ENCODE peak calls at places on chromosomes 2 and 18, in six cellular contexts. E, M, G, B, X and S are unnamed samples.

GRCh38 chr2:128628206-128628605 is 309.5 kb upstream of the HS6ST1 start:
- DNase-seq in M (no peak), B (no peak), E (no peak), G (no peak), X (no peak), S (no peak)

GRCh38 chr2:186554450-186554849 is 35.4 kb upstream of the ITGAV start:
- DNase-seq in E (no peak), M (no peak), G (peak; percentile 38), X (peak; percentile 59), B (no peak), S (no peak)

GRCh38 chr2:119487434-119488244 is 36.6 kb downstream of the SCTR start:
- DNase-seq in E (no peak), B (no peak), X (no peak), G (no peak), M (no peak), S (peak; percentile 89)

GRCh38 chr2:42386684-42387083 is 25.7 kb upstream of the COX7A2L start:
- DNase-seq in E (no peak), M (no peak), G (no peak), X (no peak), B (no peak), S (no peak)

GRCh38 chr2:128949360-128949759 is 630.7 kb upstream of the HS6ST1 start:
- DNase-seq in B (no peak), E (no peak), X (peak; percentile 49), M (no peak), G (no peak), S (no peak)

GRCh38 chr2:64770781-64771334 is 117.1 kb upstream of the SERTAD2 start:
- DNase-seq in G (no peak), M (peak; percentile 97), X (peak; percentile 94), B (no peak), E (no peak), S (peak; percentile 62)

GRCh38 chr2:106885981-106886915 is at the start of gene ST6GAL2:
- DNase-seq in X (peak; percentile 30), E (no peak), B (peak; percentile 87), M (no peak), G (no peak), S (peak; percentile 48)

GRCh38 chr2:239310401-239311061 is 90.3 kb downstream of the HDAC4 start:
- DNase-seq in X (no peak), B (no peak), M (no peak), E (no peak), G (no peak), S (no peak)

GRCh38 chr2:28694364-28694763 is 57.3 kb upstream of the PPP1CB start:
- DNase-seq in B (no peak), E (no peak), X (no peak), G (no peak), M (no peak), S (no peak)

GRCh38 chr18:55458456-55459238 is 129.3 kb downstream of the TCF4 start:
- DNase-seq in X (no peak), M (no peak), E (no peak), G (no peak), B (peak; percentile 50), S (no peak)

GRCh38 chr2:121071058-121071504 is 213.9 kb downstream of the TFCP2L1 start:
- DNase-seq in B (peak; percentile 83), M (peak; percentile 31), E (no peak), X (peak; percentile 13), G (peak; percentile 34), S (peak; percentile 83)

GRCh38 chr2:213157242-213157641 is 5.8 kb upstream of the IKZF2 start:
- DNase-seq in M (peak; percentile 23), G (no peak), B (no peak), X (no peak), E (peak; percentile 59), S (no peak)

GRCh38 chr2:53641290-53641689 is 126.3 kb upstream of the CHAC2 start:
- DNase-seq in M (no peak), X (no peak), G (no peak), B (peak; percentile 64), E (no peak), S (no peak)

GRCh38 chr2:40209728-40210127 is 242.2 kb downstream of the SLC8A1 start:
- DNase-seq in E (no peak), X (no peak), M (no peak), B (no peak), G (no peak), S (no peak)

GRCh38 chr18:1505856-1506255 is 601.2 kb downstream of the ADCYAP1 start:
- DNase-seq in E (no peak), X (no peak), B (peak; percentile 10), M (no peak), G (no peak), S (no peak)

GRCh38 chr2:100160396-100160795 is 18.0 kb upstream of the AFF3 start:
- DNase-seq in M (no peak), B (no peak), X (no peak), G (no peak), E (no peak), S (no peak)

GRCh38 chr2:240227538-240228428 is 87.3 kb upstream of the OTOS start:
- DNase-seq in X (no peak), M (no peak), E (no peak), G (no peak), B (no peak), S (no peak)

GRCh38 chr2:227308784-227309183 is 16.3 kb upstream of the MFF start:
- DNase-seq in X (peak; percentile 33), B (no peak), E (peak; percentile 85), M (no peak), G (no peak), S (no peak)

GRCh38 chr18:34595673-34596072 is 114.4 kb upstream of the DTNA start:
- DNase-seq in G (peak; percentile 47), E (no peak), M (peak; percentile 41), X (peak; percentile 36), B (peak; percentile 40), S (peak; percentile 38)

GRCh38 chr2:223711596-223712326 is 109.6 kb upstream of the SCG2 start:
- DNase-seq in E (no peak), B (no peak), X (no peak), M (no peak), G (no peak), S (no peak)

GRCh38 chr2:63378589-63378988 is 209.7 kb downstream of the WDPCP start:
- DNase-seq in B (no peak), M (no peak), E (no peak), G (no peak), X (peak; percentile 17), S (no peak)

GRCh38 chr2:170224692-170225091 is 46.7 kb downstream of the MYO3B start:
- DNase-seq in E (no peak), G (no peak), B (no peak), X (no peak), M (no peak), S (peak; percentile 13)

GRCh38 chr18:70384181-70384790 is 95.4 kb downstream of the SOCS6 start:
- DNase-seq in X (peak; percentile 96), G (no peak), E (no peak), B (no peak), M (peak; percentile 87), S (peak; percentile 46)

GRCh38 chr2:214038186-214038585 is 372.7 kb upstream of the VWC2L start:
- DNase-seq in X (no peak), E (no peak), B (no peak), M (no peak), G (no peak), S (no peak)

GRCh38 chr2:185436787-185437372 is 301.7 kb upstream of the FSIP2 start:
- DNase-seq in B (no peak), G (no peak), M (no peak), X (peak; percentile 11), E (no peak), S (no peak)

GRCh38 chr18:48841381-48842258 is 109.1 kb downstream of the SMAD7 start:
- DNase-seq in E (no peak), M (peak; percentile 57), X (no peak), G (peak; percentile 61), B (no peak), S (peak; percentile 63)

GRCh38 chr2:168350380-168350779 is 103.0 kb upstream of the STK39 start:
- DNase-seq in G (peak; percentile 33), M (no peak), X (no peak), B (no peak), E (no peak), S (no peak)

GRCh38 chr2:84697895-84698294 is 181.6 kb downstream of the DNAH6 start:
- DNase-seq in X (no peak), M (no peak), E (no peak), B (no peak), G (no peak), S (no peak)

GRCh38 chr2:120715941-120716340 is 19.7 kb upstream of the GLI2 start:
- DNase-seq in X (no peak), M (no peak), E (no peak), B (no peak), G (no peak), S (no peak)

GRCh38 chr2:192090878-192091277 is 103.9 kb downstream of the TMEFF2 start:
- DNase-seq in X (no peak), B (no peak), M (no peak), G (no peak), E (no peak), S (no peak)

GRCh38 chr18:45617284-45617683 is 2.0 kb downstream of the SLC14A2 start:
- DNase-seq in G (no peak), X (peak; percentile 90), B (no peak), M (peak; percentile 81), E (no peak), S (peak; percentile 79)

GRCh38 chr2:227106845-227107759 is 56.9 kb downstream of the COL4A4 start:
- DNase-seq in G (peak; percentile 32), M (peak; percentile 71), E (peak; percentile 27), B (peak; percentile 81), X (peak; percentile 52), S (peak; percentile 78)

GRCh38 chr2:237732790-237733349 is 65.7 kb upstream of the RBM44 start:
- DNase-seq in G (peak; percentile 70), E (no peak), B (peak; percentile 36), M (no peak), X (peak; percentile 40), S (no peak)

DNA sequence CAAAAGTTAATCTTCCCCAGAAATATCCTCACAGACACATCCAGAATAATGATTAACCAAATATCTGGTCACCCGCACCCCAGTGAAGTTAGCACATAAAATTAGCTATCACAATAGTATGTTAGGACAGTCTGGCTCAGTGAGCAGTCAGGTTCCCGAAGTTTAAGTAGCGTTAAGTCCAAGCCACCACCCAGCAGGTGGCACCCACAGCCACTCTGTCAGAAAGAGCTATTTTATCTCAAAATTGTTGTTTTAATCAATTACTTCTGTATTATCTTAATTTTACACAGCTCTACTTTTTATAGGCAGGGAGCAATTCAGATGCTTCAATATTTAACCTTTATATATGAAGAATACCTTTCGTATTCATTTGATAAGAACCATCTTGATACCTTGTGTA is 537.5 kb downstream of the MBD2 start:
- DNase-seq in E (no peak), M (no peak), G (no peak), X (no peak), B (no peak), S (no peak)
- TF ChIP-seq CTCF in E (no peak), M (no peak), G (no peak), X (no peak), B (no peak), S (peak; percentile 21)

GRCh38 chr2:234958746-234959395 is 7.1 kb downstream of the SH3BP4 start:
- DNase-seq in G (no peak), M (no peak), B (no peak), X (no peak), E (no peak), S (no peak)
- H4K20me1 ChIP-seq in G (peaks cover 5% of the 10 kb centered on the region), M (peaks cover 99% of the 10 kb centered on the region), B (peaks cover 100% of the 10 kb centered on the region), X (peaks cover 2% of the 10 kb centered on the region), E (no peaks in the 10 kb centered on the region), S (peaks cover 28% of the 10 kb centered on the region)

GRCh38 chr2:1742300-1742679 is 2.0 kb downstream of the PXDN start:
- DNase-seq in G (no peak), B (no peak), M (peak; percentile 67), E (no peak), X (peak; percentile 51), S (no peak)
- H3K4me2 ChIP-seq in G (peak overlapping the region; percentile 70), B (peak overlapping the region; percentile 83), M (peak overlapping the region; percentile 86), E (no peak overlapping the region), X (peak overlapping the region; percentile 72), S (peak overlapping the region; percentile 84)

GRCh38 chr2:74715071-74715791 is 61.2 kb downstream of the SEMA4F start:
- DNase-seq in X (peak; percentile 64), M (peak; percentile 72), B (peak; percentile 90), G (peak; percentile 84), E (peak; percentile 77), S (peak; percentile 88)
- TF ChIP-seq CTCF in X (peak; percentile 83), M (peak; percentile 93), B (peak; percentile 96), G (peak; percentile 82), E (peak; percentile 93), S (peak; percentile 90)